ENCODE peak calls at places on chromosomes 2 and 18, in five cellular contexts. J is cardiac muscle cell, W is A673, V is left ventricle myocardium inferior, L is fibroblast of lung. X is an unnamed sample.

GRCh38 chr2:9558948-9559381 is 3.3 kb upstream of the ADAM17 start:
- DNase-seq in J (peak; percentile 85), W (no peak), V (no peak), L (peak; percentile 80), X (no peak)

GRCh38 chr2:123738643-123739042 is 286.4 kb upstream of the CNTNAP5 start:
- DNase-seq in J (peak; percentile 84), W (no peak), V (no peak), L (peak; percentile 19), X (no peak)

GRCh38 chr2:16665746-16666452 is at the start of gene CYRIA:
- DNase-seq in J (peak; percentile 47), W (peak; percentile 72), V (peak; percentile 76), L (no peak), X (peak; percentile 55)

GRCh38 chr2:10924441-10924840 is 12.7 kb downstream of the KCNF1 start:
- DNase-seq in J (no peak), W (no peak), V (no peak), L (no peak), X (no peak)

GRCh38 chr18:2070636-2071035 is 500.7 kb downstream of the METTL4 start:
- DNase-seq in J (no peak), W (no peak), V (no peak), L (no peak), X (peak; percentile 13)

GRCh38 chr2:124836415-124836814 is 811.3 kb downstream of the CNTNAP5 start:
- DNase-seq in J (peak; percentile 82), W (no peak), V (no peak), L (peak; percentile 87), X (no peak)

GRCh38 chr18:63140038-63140450 is 179.5 kb downstream of the BCL2 start:
- DNase-seq in J (no peak), W (no peak), V (no peak), L (no peak), X (no peak)

GRCh38 chr2:200308421-200309295 is 2.2 kb downstream of the SPATS2L start:
- DNase-seq in J (peak; percentile 53), W (no peak), V (no peak), L (peak; percentile 76), X (peak; percentile 70)

GRCh38 chr18:35939166-35939565 is 33.3 kb upstream of the RMP24 start:
- DNase-seq in J (peak; percentile 35), W (peak; percentile 18), V (no peak), L (no peak), X (no peak)

GRCh38 chr2:42474765-42475454 is 18.9 kb downstream of the KCNG3 start:
- DNase-seq in J (no peak), W (no peak), V (no peak), L (no peak), X (no peak)

GRCh38 chr2:226561962-226562361 is 237.7 kb downstream of the IRS1 start:
- DNase-seq in J (no peak), W (no peak), V (no peak), L (no peak), X (no peak)

GRCh38 chr18:66640431-66640830 is 36.5 kb upstream of the CDH19 start:
- DNase-seq in J (peak; percentile 39), W (peak; percentile 9), V (peak; percentile 44), L (no peak), X (no peak)

GRCh38 chr2:35080231-35080905 is 1275.2 kb upstream of the CRIM1 start:
- DNase-seq in J (peak; percentile 2), W (no peak), V (no peak), L (peak; percentile 23), X (no peak)

GRCh38 chr2:71948781-71949536 is 198.7 kb downstream of the CYP26B1 start:
- DNase-seq in J (peak; percentile 68), W (no peak), V (no peak), L (peak; percentile 35), X (no peak)

GRCh38 chr18:12883003-12883683 is 894 bp downstream of the PTPN2 start:
- DNase-seq in J (no peak), W (no peak), V (no peak), L (no peak), X (no peak)

GRCh38 chr2:29001791-29002190 is 20.7 kb downstream of the TOGARAM2 start:
- DNase-seq in J (no peak), W (no peak), V (no peak), L (no peak), X (no peak)

GRCh38 chr2:197011033-197011432 is 84.5 kb upstream of the PGAP1 start:
- DNase-seq in J (no peak), W (no peak), V (no peak), L (no peak), X (no peak)

DNA sequence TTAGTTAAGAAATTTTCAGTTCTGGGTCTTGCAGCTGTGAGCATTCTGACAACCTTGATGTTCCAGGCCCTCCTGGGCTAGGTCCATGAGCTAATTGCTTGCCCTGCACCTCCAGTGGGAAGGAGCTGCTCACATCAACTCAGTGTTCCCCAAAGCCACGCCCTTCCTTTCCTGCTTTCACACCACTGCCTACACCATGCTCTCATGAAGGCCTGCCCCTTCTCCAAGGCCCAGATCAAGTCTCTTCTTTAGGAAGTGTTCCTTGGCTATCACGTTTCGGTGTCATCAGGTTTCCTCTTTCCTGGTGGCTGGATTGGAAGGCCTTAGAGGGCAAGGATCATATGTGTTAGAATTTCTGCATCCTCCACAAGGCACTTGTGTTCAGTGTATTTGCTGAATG is 18.8 kb downstream of the TMEM127 start:
- DNase-seq in J (no peak), W (no peak), V (no peak), L (no peak), X (peak; percentile 33)
- H3K27ac ChIP-seq in J (no peak overlapping the region), W (no peak overlapping the region), V (no peak overlapping the region), L (no peak overlapping the region), X (no peak overlapping the region)

GRCh38 chr18:47750889-47751423 is 179.5 kb downstream of the SMAD2 start:
- DNase-seq in J (no peak), W (no peak), V (no peak), L (no peak), X (no peak)

GRCh38 chr18:47746615-47747014 is 183.8 kb downstream of the SMAD2 start:
- DNase-seq in J (no peak), W (no peak), V (no peak), L (no peak), X (no peak)

GRCh38 chr18:47749195-47749973 is 181.1 kb downstream of the SMAD2 start:
- DNase-seq in J (peak; percentile 76), W (peak; percentile 73), V (peak; percentile 74), L (peak; percentile 59), X (peak; percentile 29)

GRCh38 chr18:47747260-47747795 is 183.1 kb downstream of the SMAD2 start:
- DNase-seq in J (no peak), W (no peak), V (no peak), L (no peak), X (no peak)

DNA sequence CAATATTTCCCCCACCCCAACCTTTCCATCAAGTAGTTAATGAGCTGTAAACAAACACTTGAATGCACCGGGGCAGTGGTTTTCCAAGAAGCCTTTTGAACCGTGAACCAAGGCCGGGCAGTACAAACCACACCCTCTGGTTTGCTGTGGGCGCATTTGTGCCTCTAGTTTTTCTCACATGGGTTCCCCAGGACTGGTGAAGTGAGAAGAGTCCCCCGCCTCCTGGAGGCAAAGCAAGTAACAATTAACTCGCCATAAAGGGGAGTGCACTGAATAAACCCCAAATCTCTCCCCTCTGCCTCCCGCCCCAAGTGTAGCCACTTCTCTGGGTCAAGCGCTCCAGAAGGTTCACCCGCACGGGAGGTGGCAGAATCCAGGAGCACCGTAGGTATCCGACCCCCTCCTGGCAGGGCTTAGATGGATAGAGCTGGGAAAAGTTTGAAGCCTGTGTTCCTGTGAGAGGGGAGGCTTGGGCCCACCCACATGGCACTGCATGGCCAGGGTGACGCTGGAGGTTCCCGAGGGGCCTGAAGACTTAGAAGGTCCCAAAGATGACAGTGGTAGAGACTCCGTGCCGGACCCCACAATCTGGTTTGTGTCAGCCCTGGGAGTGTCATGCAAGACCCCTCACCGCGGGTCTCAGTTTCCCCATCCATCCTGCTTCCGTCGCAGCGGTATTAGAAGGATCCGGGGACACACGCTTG is 182.2 kb downstream of the SMAD2 start:
- DNase-seq in J (no peak), W (no peak), V (no peak), L (no peak), X (no peak)
- H3K4me3 ChIP-seq in J (no peak overlapping the region), W (no peak overlapping the region), V (peak overlapping the region; percentile 52), L (no peak overlapping the region), X (no peak overlapping the region)

GRCh38 chr2:145283131-145283530 is 763.2 kb upstream of the ZEB2 start:
- DNase-seq in J (no peak), W (peak; percentile 36), V (no peak), L (no peak), X (no peak)

GRCh38 chr2:145284551-145284950 is 764.6 kb upstream of the ZEB2 start:
- DNase-seq in J (no peak), W (no peak), V (no peak), L (no peak), X (no peak)

GRCh38 chr2:145288650-145289496 is 769.0 kb upstream of the ZEB2 start:
- DNase-seq in J (no peak), W (no peak), V (no peak), L (no peak), X (no peak)

GRCh38 chr2:145287686-145288085 is 767.8 kb upstream of the ZEB2 start:
- DNase-seq in J (no peak), W (no peak), V (no peak), L (peak; percentile 11), X (no peak)

GRCh38 chr2:145286716-145287115 is 766.8 kb upstream of the ZEB2 start:
- DNase-seq in J (peak; percentile 2), W (no peak), V (no peak), L (peak; percentile 3), X (no peak)
- H3K4me1 ChIP-seq in J (no peaks in the 10 kb centered on the region), W (peaks cover 8% of the 10 kb centered on the region), V (no peaks in the 10 kb centered on the region), L (no peaks in the 10 kb centered on the region), X (no peaks in the 10 kb centered on the region)

GRCh38 chr2:102139851-102140250 is 2.7 kb upstream of the IL1R1 start:
- DNase-seq in J (no peak), W (no peak), V (no peak), L (peak; percentile 67), X (no peak)

GRCh38 chr2:102142829-102143449 is 393 bp downstream of the IL1R1 start:
- DNase-seq in J (peak; percentile 70), W (no peak), V (no peak), L (peak; percentile 68), X (no peak)

GRCh38 chr2:102141915-102142828 is at the start of gene IL1R1:
- DNase-seq in J (peak; percentile 81), W (no peak), V (peak; percentile 85), L (peak; percentile 83), X (no peak)

GRCh38 chr2:102140367-102140766 is 2.2 kb upstream of the IL1R1 start:
- DNase-seq in J (peak; percentile 77), W (no peak), V (no peak), L (peak; percentile 52), X (no peak)

DNA sequence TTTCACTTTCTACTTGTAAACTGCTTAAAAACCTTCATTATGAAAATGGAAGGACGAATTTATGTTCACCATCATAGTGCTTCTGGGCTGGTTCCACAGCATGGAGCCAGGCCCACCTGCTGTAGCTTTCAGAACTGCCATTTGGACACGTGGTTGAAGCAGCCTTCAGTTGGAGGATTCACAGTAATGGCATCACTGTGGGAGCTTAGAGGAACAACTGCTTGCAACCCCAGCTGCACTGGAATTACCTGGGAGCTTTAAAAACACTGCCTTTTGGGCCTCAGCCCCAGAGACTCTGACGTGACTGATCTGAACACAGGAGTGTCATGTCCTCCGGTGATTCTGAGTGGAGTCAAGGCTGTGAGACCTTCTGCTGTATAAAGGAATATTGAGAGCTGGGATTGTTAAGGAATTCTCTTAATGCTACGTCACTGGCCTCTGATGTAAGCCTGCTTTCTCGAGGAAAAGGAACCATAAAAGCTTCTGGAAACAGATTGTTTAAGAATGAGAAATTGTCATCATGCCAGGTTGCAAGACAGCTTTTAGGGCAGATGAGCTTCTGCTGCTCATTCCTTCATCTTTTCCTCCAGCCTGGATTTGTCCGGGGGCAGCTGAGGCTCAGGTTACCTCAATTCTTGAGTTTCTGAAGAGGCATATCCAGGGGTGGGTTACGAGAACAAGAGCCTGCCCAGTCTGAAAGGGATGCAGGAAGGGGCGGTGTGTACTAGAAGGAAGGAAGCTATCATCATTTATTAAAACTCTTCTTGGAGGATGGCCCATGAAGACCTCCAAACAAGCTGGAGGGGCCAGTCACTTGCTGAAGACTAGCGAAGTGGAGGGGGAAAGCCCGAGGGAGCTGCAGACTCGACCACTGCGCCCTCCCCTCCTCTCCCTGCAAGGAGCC is 1.3 kb upstream of the IL1R1 start:
- DNase-seq in J (peak; percentile 91), W (no peak), V (no peak), L (peak; percentile 97), X (no peak)
- H3K27ac ChIP-seq in J (no peak overlapping the region), W (no peak overlapping the region), V (peak overlapping the region; percentile 93), L (peak overlapping the region; percentile 97), X (no peak overlapping the region)

X was measured in SJCRH30.